ENCODE peak calls at places on chromosome 9, in ten cellular contexts. One of them, this sample, is unnamed.

GRCh38 chr9:126860757-126861466 is 473 bp downstream of the ZBTB34 start:
- DNase-seq in HCT116: no peak
- DNase-seq in body of pancreas: peak; percentile 49
- DNase-seq in transverse colon: peak; percentile 57
- DNase-seq in right lobe of liver: peak; percentile 57
- DNase-seq in sigmoid colon: no peak
- DNase-seq in esophagus squamous epithelium: no peak
- DNase-seq in heart left ventricle: no peak
- DNase-seq in uterus: no peak
- DNase-seq in A549: no peak
- DNase-seq in this sample: peak; percentile 49

GRCh38 chr9:21015122-21015815 is 16.2 kb downstream of the HACD4 start:
- DNase-seq in HCT116: no peak
- DNase-seq in body of pancreas: no peak
- DNase-seq in transverse colon: no peak
- DNase-seq in right lobe of liver: no peak
- DNase-seq in sigmoid colon: no peak
- DNase-seq in esophagus squamous epithelium: no peak
- DNase-seq in heart left ventricle: no peak
- DNase-seq in uterus: no peak
- DNase-seq in A549: no peak
- DNase-seq in this sample: no peak

GRCh38 chr9:95381243-95381642 is 63.7 kb upstream of the FANCC start:
- DNase-seq in HCT116: no peak
- DNase-seq in body of pancreas: no peak
- DNase-seq in transverse colon: no peak
- DNase-seq in right lobe of liver: no peak
- DNase-seq in sigmoid colon: no peak
- DNase-seq in esophagus squamous epithelium: no peak
- DNase-seq in heart left ventricle: no peak
- DNase-seq in uterus: no peak
- DNase-seq in A549: peak; percentile 55
- DNase-seq in this sample: no peak

GRCh38 chr9:88660611-88661010 is 125.6 kb downstream of the NXNL2 start:
- DNase-seq in HCT116: peak; percentile 12
- DNase-seq in body of pancreas: no peak
- DNase-seq in transverse colon: no peak
- DNase-seq in right lobe of liver: no peak
- DNase-seq in sigmoid colon: no peak
- DNase-seq in esophagus squamous epithelium: no peak
- DNase-seq in heart left ventricle: no peak
- DNase-seq in uterus: no peak
- DNase-seq in A549: peak; percentile 60
- DNase-seq in this sample: peak; percentile 41

GRCh38 chr9:13705356-13705755 is 425.9 kb upstream of the MPDZ start:
- DNase-seq in HCT116: no peak
- DNase-seq in body of pancreas: no peak
- DNase-seq in transverse colon: no peak
- DNase-seq in right lobe of liver: no peak
- DNase-seq in sigmoid colon: no peak
- DNase-seq in esophagus squamous epithelium: no peak
- DNase-seq in heart left ventricle: no peak
- DNase-seq in uterus: no peak
- DNase-seq in A549: no peak
- DNase-seq in this sample: no peak

GRCh38 chr9:125296843-125297372 is 35.3 kb downstream of the GAPVD1 start:
- DNase-seq in HCT116: no peak
- DNase-seq in body of pancreas: peak; percentile 52
- DNase-seq in transverse colon: no peak
- DNase-seq in right lobe of liver: no peak
- DNase-seq in sigmoid colon: no peak
- DNase-seq in esophagus squamous epithelium: no peak
- DNase-seq in heart left ventricle: no peak
- DNase-seq in uterus: no peak
- DNase-seq in A549: peak; percentile 83
- DNase-seq in this sample: peak; percentile 16

GRCh38 chr9:135976944-135977343 is 15.8 kb upstream of the UBAC1 start:
- DNase-seq in HCT116: no peak
- DNase-seq in body of pancreas: no peak
- DNase-seq in transverse colon: no peak
- DNase-seq in right lobe of liver: no peak
- DNase-seq in sigmoid colon: no peak
- DNase-seq in esophagus squamous epithelium: no peak
- DNase-seq in heart left ventricle: no peak
- DNase-seq in uterus: no peak
- DNase-seq in A549: no peak
- DNase-seq in this sample: no peak

GRCh38 chr9:88534456-88535225 is at the start of gene NXNL2:
- DNase-seq in HCT116: peak; percentile 64
- DNase-seq in body of pancreas: peak; percentile 79
- DNase-seq in transverse colon: peak; percentile 78
- DNase-seq in right lobe of liver: peak; percentile 76
- DNase-seq in sigmoid colon: peak; percentile 91
- DNase-seq in esophagus squamous epithelium: no peak
- DNase-seq in heart left ventricle: peak; percentile 58
- DNase-seq in uterus: peak; percentile 94
- DNase-seq in A549: peak; percentile 93
- DNase-seq in this sample: peak; percentile 61

GRCh38 chr9:99103909-99104458 is 929 bp upstream of the TGFBR1 start:
- DNase-seq in HCT116: no peak
- DNase-seq in body of pancreas: peak; percentile 12
- DNase-seq in transverse colon: no peak
- DNase-seq in right lobe of liver: no peak
- DNase-seq in sigmoid colon: no peak
- DNase-seq in esophagus squamous epithelium: no peak
- DNase-seq in heart left ventricle: peak; percentile 39
- DNase-seq in uterus: peak; percentile 45
- DNase-seq in A549: peak; percentile 14
- DNase-seq in this sample: no peak

GRCh38 chr9:99105152-99106043 is 485 bp downstream of the TGFBR1 start:
- DNase-seq in HCT116: no peak
- DNase-seq in body of pancreas: peak; percentile 72
- DNase-seq in transverse colon: peak; percentile 84
- DNase-seq in right lobe of liver: peak; percentile 94
- DNase-seq in sigmoid colon: peak; percentile 87
- DNase-seq in esophagus squamous epithelium: peak; percentile 15
- DNase-seq in heart left ventricle: peak; percentile 84
- DNase-seq in uterus: peak; percentile 67
- DNase-seq in A549: peak; percentile 63
- DNase-seq in this sample: peak; percentile 84

GRCh38 chr9:99106044-99106375 is 1.1 kb downstream of the TGFBR1 start:
- DNase-seq in HCT116: no peak
- DNase-seq in body of pancreas: no peak
- DNase-seq in transverse colon: no peak
- DNase-seq in right lobe of liver: no peak
- DNase-seq in sigmoid colon: no peak
- DNase-seq in esophagus squamous epithelium: no peak
- DNase-seq in heart left ventricle: no peak
- DNase-seq in uterus: no peak
- DNase-seq in A549: no peak
- DNase-seq in this sample: no peak

GRCh38 chr9:99103505-99103904 is 1.4 kb upstream of the TGFBR1 start:
- DNase-seq in HCT116: no peak
- DNase-seq in body of pancreas: no peak
- DNase-seq in transverse colon: no peak
- DNase-seq in right lobe of liver: no peak
- DNase-seq in sigmoid colon: no peak
- DNase-seq in esophagus squamous epithelium: no peak
- DNase-seq in heart left ventricle: no peak
- DNase-seq in uterus: peak; percentile 20
- DNase-seq in A549: peak; percentile 18
- DNase-seq in this sample: no peak

DNA sequence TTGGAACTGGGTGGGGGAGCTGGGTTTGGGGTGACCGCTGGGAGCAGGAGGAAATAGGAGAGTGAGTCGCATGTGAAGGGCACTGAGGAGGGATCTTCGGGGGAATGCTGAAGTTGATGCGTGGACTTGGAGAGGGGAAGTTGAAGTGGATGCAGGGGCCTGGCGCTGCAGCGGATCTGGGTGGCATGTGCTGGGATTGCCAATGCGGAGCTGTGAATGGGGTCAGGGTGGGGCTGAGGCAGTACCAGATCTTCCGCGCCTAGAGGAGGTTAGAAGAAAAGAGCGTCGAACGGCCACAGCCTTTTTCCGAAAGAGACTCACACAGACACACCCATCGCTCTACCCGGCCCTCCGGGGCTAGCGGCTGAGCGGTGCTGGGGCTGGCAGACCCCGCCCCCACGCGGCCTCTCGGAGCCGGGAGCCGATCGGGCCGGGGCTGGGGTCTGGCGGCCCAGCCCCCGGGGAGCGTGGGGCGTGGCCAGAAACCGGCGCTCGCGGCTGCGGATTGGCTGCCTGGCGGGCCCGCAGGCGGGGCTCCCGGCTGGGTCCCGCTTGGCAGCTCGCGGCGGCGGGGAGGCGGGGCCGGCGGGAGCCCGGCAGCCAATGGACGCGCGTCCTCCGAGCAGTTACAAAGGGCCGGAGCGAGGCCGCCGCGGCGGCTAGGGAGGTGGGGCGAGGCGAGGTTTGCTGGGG is at the start of gene TGFBR1:
- DNase-seq in HCT116: peak; percentile 73
- DNase-seq in body of pancreas: peak; percentile 91
- DNase-seq in transverse colon: peak; percentile 94
- DNase-seq in right lobe of liver: peak; percentile 96
- DNase-seq in sigmoid colon: peak; percentile 96
- DNase-seq in esophagus squamous epithelium: peak; percentile 63
- DNase-seq in heart left ventricle: peak; percentile 94
- DNase-seq in uterus: peak; percentile 95
- DNase-seq in A549: peak; percentile 89
- DNase-seq in this sample: peak; percentile 94
- TF ChIP-seq CTCF in HCT116: no peak
- TF ChIP-seq CTCF in body of pancreas: no peak
- TF ChIP-seq CTCF in transverse colon: no peak
- TF ChIP-seq CTCF in right lobe of liver: no peak
- TF ChIP-seq CTCF in sigmoid colon: no peak
- TF ChIP-seq CTCF in esophagus squamous epithelium: peak; percentile 22
- TF ChIP-seq CTCF in heart left ventricle: no peak
- TF ChIP-seq CTCF in uterus: no peak
- TF ChIP-seq CTCF in A549: no peak
- TF ChIP-seq CTCF in this sample: peak; percentile 9

GRCh38 chr9:137519553-137519952 is 30.6 kb downstream of the PNPLA7 start:
- DNase-seq in HCT116: no peak
- DNase-seq in body of pancreas: no peak
- DNase-seq in transverse colon: no peak
- DNase-seq in right lobe of liver: no peak
- DNase-seq in sigmoid colon: no peak
- DNase-seq in esophagus squamous epithelium: no peak
- DNase-seq in heart left ventricle: no peak
- DNase-seq in uterus: no peak
- DNase-seq in A549: no peak
- DNase-seq in this sample: no peak

GRCh38 chr9:137522746-137523455 is 27.3 kb downstream of the PNPLA7 start:
- DNase-seq in HCT116: no peak
- DNase-seq in body of pancreas: no peak
- DNase-seq in transverse colon: no peak
- DNase-seq in right lobe of liver: no peak
- DNase-seq in sigmoid colon: no peak
- DNase-seq in esophagus squamous epithelium: no peak
- DNase-seq in heart left ventricle: no peak
- DNase-seq in uterus: no peak
- DNase-seq in A549: no peak
- DNase-seq in this sample: no peak

GRCh38 chr9:137520614-137521404 is 29.4 kb downstream of the PNPLA7 start:
- DNase-seq in HCT116: no peak
- DNase-seq in body of pancreas: no peak
- DNase-seq in transverse colon: no peak
- DNase-seq in right lobe of liver: no peak
- DNase-seq in sigmoid colon: no peak
- DNase-seq in esophagus squamous epithelium: no peak
- DNase-seq in heart left ventricle: no peak
- DNase-seq in uterus: no peak
- DNase-seq in A549: no peak
- DNase-seq in this sample: no peak

GRCh38 chr9:137524161-137524560 is 26.0 kb downstream of the PNPLA7 start:
- DNase-seq in HCT116: no peak
- DNase-seq in body of pancreas: no peak
- DNase-seq in transverse colon: no peak
- DNase-seq in right lobe of liver: no peak
- DNase-seq in sigmoid colon: no peak
- DNase-seq in esophagus squamous epithelium: no peak
- DNase-seq in heart left ventricle: no peak
- DNase-seq in uterus: no peak
- DNase-seq in A549: no peak
- DNase-seq in this sample: no peak

GRCh38 chr9:137521405-137521985 is 28.7 kb downstream of the PNPLA7 start:
- DNase-seq in HCT116: no peak
- DNase-seq in body of pancreas: peak; percentile 87
- DNase-seq in transverse colon: no peak
- DNase-seq in right lobe of liver: no peak
- DNase-seq in sigmoid colon: no peak
- DNase-seq in esophagus squamous epithelium: no peak
- DNase-seq in heart left ventricle: no peak
- DNase-seq in uterus: no peak
- DNase-seq in A549: no peak
- DNase-seq in this sample: no peak
- TF ChIP-seq POLR2A in HCT116: no peak
- TF ChIP-seq POLR2A in body of pancreas: no peak
- TF ChIP-seq POLR2A in transverse colon: no peak
- TF ChIP-seq POLR2A in right lobe of liver: no peak
- TF ChIP-seq POLR2A in sigmoid colon: no peak
- TF ChIP-seq POLR2A in esophagus squamous epithelium: no peak
- TF ChIP-seq POLR2A in heart left ventricle: no peak
- TF ChIP-seq POLR2A in uterus: no peak
- TF ChIP-seq POLR2A in A549: no peak
- TF ChIP-seq POLR2A in this sample: no peak

GRCh38 chr9:81086421-81086820 is 602.9 kb downstream of the TLE1 start:
- DNase-seq in HCT116: no peak
- DNase-seq in body of pancreas: no peak
- DNase-seq in transverse colon: no peak
- DNase-seq in right lobe of liver: no peak
- DNase-seq in sigmoid colon: no peak
- DNase-seq in esophagus squamous epithelium: no peak
- DNase-seq in heart left ventricle: no peak
- DNase-seq in uterus: no peak
- DNase-seq in A549: no peak
- DNase-seq in this sample: no peak
- H3K27ac ChIP-seq in HCT116: no peak overlapping the region
- H3K27ac ChIP-seq in body of pancreas: no peak overlapping the region
- H3K27ac ChIP-seq in transverse colon: no peak overlapping the region
- H3K27ac ChIP-seq in right lobe of liver: no peak overlapping the region
- H3K27ac ChIP-seq in sigmoid colon: no peak overlapping the region
- H3K27ac ChIP-seq in esophagus squamous epithelium: no peak overlapping the region
- H3K27ac ChIP-seq in heart left ventricle: no peak overlapping the region
- H3K27ac ChIP-seq in uterus: no peak overlapping the region
- H3K27ac ChIP-seq in A549: no peak overlapping the region
- H3K27ac ChIP-seq in this sample: no peak overlapping the region

GRCh38 chr9:134382733-134383132 is 56.5 kb downstream of the RXRA start:
- DNase-seq in HCT116: no peak
- DNase-seq in body of pancreas: no peak
- DNase-seq in transverse colon: peak; percentile 84
- DNase-seq in right lobe of liver: peak; percentile 76
- DNase-seq in sigmoid colon: no peak
- DNase-seq in esophagus squamous epithelium: no peak
- DNase-seq in heart left ventricle: no peak
- DNase-seq in uterus: no peak
- DNase-seq in A549: no peak
- DNase-seq in this sample: no peak

GRCh38 chr9:134381262-134381661 is 55.0 kb downstream of the RXRA start:
- DNase-seq in HCT116: no peak
- DNase-seq in body of pancreas: no peak
- DNase-seq in transverse colon: no peak
- DNase-seq in right lobe of liver: no peak
- DNase-seq in sigmoid colon: no peak
- DNase-seq in esophagus squamous epithelium: no peak
- DNase-seq in heart left ventricle: no peak
- DNase-seq in uterus: no peak
- DNase-seq in A549: no peak
- DNase-seq in this sample: no peak

GRCh38 chr9:134383148-134383547 is 56.9 kb downstream of the RXRA start:
- DNase-seq in HCT116: no peak
- DNase-seq in body of pancreas: no peak
- DNase-seq in transverse colon: no peak
- DNase-seq in right lobe of liver: no peak
- DNase-seq in sigmoid colon: no peak
- DNase-seq in esophagus squamous epithelium: no peak
- DNase-seq in heart left ventricle: no peak
- DNase-seq in uterus: no peak
- DNase-seq in A549: no peak
- DNase-seq in this sample: no peak

GRCh38 chr9:134379774-134380431 is 53.6 kb downstream of the RXRA start:
- DNase-seq in HCT116: peak; percentile 47
- DNase-seq in body of pancreas: peak; percentile 59
- DNase-seq in transverse colon: no peak
- DNase-seq in right lobe of liver: no peak
- DNase-seq in sigmoid colon: no peak
- DNase-seq in esophagus squamous epithelium: no peak
- DNase-seq in heart left ventricle: no peak
- DNase-seq in uterus: no peak
- DNase-seq in A549: peak; percentile 77
- DNase-seq in this sample: no peak

GRCh38 chr9:134381671-134382505 is 55.6 kb downstream of the RXRA start:
- DNase-seq in HCT116: no peak
- DNase-seq in body of pancreas: no peak
- DNase-seq in transverse colon: peak; percentile 49
- DNase-seq in right lobe of liver: peak; percentile 67
- DNase-seq in sigmoid colon: no peak
- DNase-seq in esophagus squamous epithelium: no peak
- DNase-seq in heart left ventricle: no peak
- DNase-seq in uterus: no peak
- DNase-seq in A549: no peak
- DNase-seq in this sample: peak; percentile 69
- TF ChIP-seq CTCF in HCT116: peak; percentile 68
- TF ChIP-seq CTCF in body of pancreas: no peak
- TF ChIP-seq CTCF in transverse colon: no peak
- TF ChIP-seq CTCF in right lobe of liver: peak; percentile 19
- TF ChIP-seq CTCF in sigmoid colon: no peak
- TF ChIP-seq CTCF in esophagus squamous epithelium: no peak
- TF ChIP-seq CTCF in heart left ventricle: peak; percentile 19
- TF ChIP-seq CTCF in uterus: no peak
- TF ChIP-seq CTCF in A549: peak; percentile 25
- TF ChIP-seq CTCF in this sample: no peak

This sample was measured in thyroid gland.